ENCODE peak calls at places on chromosomes 4 and X, in four cellular contexts. B, Z, T and H are unnamed samples.

GRCh38 chr4:138162259-138162658 is 79.9 kb downstream of the SLC7A11 start:
- DNase-seq in T (no peak), Z (no peak), B (no peak), H (no peak)

GRCh38 chrX:17882680-17883079 is 21.6 kb upstream of the RAI2 start:
- DNase-seq in Z (no peak), B (no peak), T (no peak), H (no peak)

GRCh38 chr4:55008166-55009056 is 117.0 kb downstream of the KDR start:
- DNase-seq in Z (no peak), T (no peak), B (no peak), H (no peak)

GRCh38 chrX:40098264-40099045 is 697 bp upstream of the BCOR start:
- DNase-seq in B (peak; percentile 40), T (no peak), Z (peak; percentile 61), H (peak; percentile 75)

GRCh38 chrX:48996969-48997368 is 5.1 kb downstream of the GRIPAP1 start:
- DNase-seq in B (no peak), Z (peak; percentile 20), T (no peak), H (peak; percentile 25)

GRCh38 chrX:86171366-86171765 is 23.1 kb downstream of the DACH2 start:
- DNase-seq in B (no peak), Z (peak; percentile 14), T (no peak), H (no peak)

GRCh38 chrX:45731448-45731847 is 530.8 kb upstream of the DIPK2B start:
- DNase-seq in Z (no peak), B (no peak), T (no peak), H (no peak)

GRCh38 chr4:47510506-47511143 is 25.6 kb downstream of the ATP10D start:
- DNase-seq in B (no peak), Z (no peak), T (no peak), H (no peak)

GRCh38 chr4:24236532-24236931 is 346.7 kb upstream of the PPARGC1A start:
- DNase-seq in B (no peak), T (no peak), Z (no peak), H (no peak)